ENCODE peak calls at places on chromosome 15, in four cellular contexts. H is GM12878, S is HepG2, R is K562. P is an unnamed sample.
A peak's percentile ranks its signal among the peaks of the same experiment; 100 is the strongest.

GRCh38 chr15:34154725-34155204 is 52.9 kb downstream of the PGBD4 start:
- DNase-seq in H (no peak), R (no peak), S (no peak), P (no peak)

GRCh38 chr15:32828507-32829186 is 110.8 kb downstream of the GREM1 start:
- DNase-seq in H (no peak), R (no peak), S (no peak), P (no peak)

GRCh38 chr15:40333922-40334492 is 6.7 kb downstream of the CCDC9B start:
- DNase-seq in S (no peak), R (peak; percentile 43), H (no peak), P (no peak)

GRCh38 chr15:68385671-68386586 is 46.0 kb downstream of the ITGA11 start:
- DNase-seq in S (no peak), R (no peak), H (no peak), P (no peak)

GRCh38 chr15:89400121-89400996 is 65.7 kb upstream of the POLG start:
- DNase-seq in R (no peak), S (no peak), H (no peak), P (peak; percentile 28)

GRCh38 chr15:97446138-97446537 is 514.4 kb upstream of the ARRDC4 start:
- DNase-seq in H (no peak), S (no peak), R (no peak), P (peak; percentile 49)

GRCh38 chr15:70757627-70758026 is 5.7 kb downstream of the UACA start:
- DNase-seq in H (no peak), S (no peak), R (no peak), P (no peak)

GRCh38 chr15:37682304-37682703 is 252.1 kb upstream of the TMCO5A start:
- DNase-seq in R (peak; percentile 3), H (no peak), S (peak; percentile 5), P (no peak)

GRCh38 chr15:70047386-70048195 is 50.1 kb downstream of the TLE3 start:
- DNase-seq in R (no peak), S (no peak), H (no peak), P (no peak)

GRCh38 chr15:47337836-47338235 is 379.5 kb upstream of the SEMA6D start:
- DNase-seq in S (no peak), H (no peak), R (no peak), P (no peak)

GRCh38 chr15:88637436-88637835 is 1.4 kb upstream of the ISG20 start:
- DNase-seq in S (no peak), R (no peak), H (no peak), P (no peak)

DNA sequence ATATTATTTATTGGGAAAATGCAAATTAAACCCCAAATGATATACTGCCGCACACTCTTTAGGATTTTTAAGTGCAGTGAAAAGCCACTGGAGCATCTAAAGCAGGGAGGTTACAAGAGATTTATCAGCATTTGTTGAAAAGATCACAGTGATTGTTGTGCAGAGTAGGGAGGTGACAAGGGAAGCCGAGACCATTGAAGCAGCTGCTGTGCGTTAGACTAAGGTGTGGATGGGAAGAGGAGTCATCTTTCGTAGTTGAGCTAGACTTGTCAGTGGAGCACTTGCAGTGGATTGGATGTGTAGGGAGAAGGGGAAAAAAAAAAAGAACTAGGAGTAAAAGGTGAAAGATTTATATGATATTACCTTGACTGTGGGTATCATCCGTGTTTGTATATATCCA is 854.6 kb downstream of the NTRK3 start:
- DNase-seq in R (no peak), H (no peak), S (no peak), P (no peak)
- TF ChIP-seq FOXK2 in R (no peak), H (no peak), S (no peak), P (no peak)

GRCh38 chr15:85399627-85400026 is 19.2 kb downstream of the AKAP13 start:
- DNase-seq in S (no peak), H (no peak), R (no peak), P (no peak)

GRCh38 chr15:85397151-85397550 is 16.7 kb downstream of the AKAP13 start:
- DNase-seq in H (no peak), R (no peak), S (no peak), P (no peak)

GRCh38 chr15:85396554-85396953 is 16.2 kb downstream of the AKAP13 start:
- DNase-seq in H (no peak), R (no peak), S (no peak), P (no peak)

GRCh38 chr15:85398822-85399221 is 18.4 kb downstream of the AKAP13 start:
- DNase-seq in S (no peak), H (no peak), R (no peak), P (no peak)

GRCh38 chr15:85397926-85398325 is 17.5 kb downstream of the AKAP13 start:
- DNase-seq in R (no peak), S (no peak), H (no peak), P (no peak)
- TF ChIP-seq FOXM1 in R (no peak), S (no peak), H (no peak), P (no peak)

GRCh38 chr15:82062479-82062878 is 16.7 kb upstream of the MEX3B start:
- DNase-seq in R (no peak), S (no peak), H (no peak), P (no peak)

GRCh38 chr15:82060817-82061216 is 15.0 kb upstream of the MEX3B start:
- DNase-seq in S (no peak), H (no peak), R (no peak), P (no peak)

GRCh38 chr15:82058026-82058425 is 12.2 kb upstream of the MEX3B start:
- DNase-seq in H (no peak), S (no peak), R (no peak), P (no peak)

GRCh38 chr15:82056900-82057825 is 11.3 kb upstream of the MEX3B start:
- DNase-seq in R (no peak), S (no peak), H (no peak), P (no peak)

DNA sequence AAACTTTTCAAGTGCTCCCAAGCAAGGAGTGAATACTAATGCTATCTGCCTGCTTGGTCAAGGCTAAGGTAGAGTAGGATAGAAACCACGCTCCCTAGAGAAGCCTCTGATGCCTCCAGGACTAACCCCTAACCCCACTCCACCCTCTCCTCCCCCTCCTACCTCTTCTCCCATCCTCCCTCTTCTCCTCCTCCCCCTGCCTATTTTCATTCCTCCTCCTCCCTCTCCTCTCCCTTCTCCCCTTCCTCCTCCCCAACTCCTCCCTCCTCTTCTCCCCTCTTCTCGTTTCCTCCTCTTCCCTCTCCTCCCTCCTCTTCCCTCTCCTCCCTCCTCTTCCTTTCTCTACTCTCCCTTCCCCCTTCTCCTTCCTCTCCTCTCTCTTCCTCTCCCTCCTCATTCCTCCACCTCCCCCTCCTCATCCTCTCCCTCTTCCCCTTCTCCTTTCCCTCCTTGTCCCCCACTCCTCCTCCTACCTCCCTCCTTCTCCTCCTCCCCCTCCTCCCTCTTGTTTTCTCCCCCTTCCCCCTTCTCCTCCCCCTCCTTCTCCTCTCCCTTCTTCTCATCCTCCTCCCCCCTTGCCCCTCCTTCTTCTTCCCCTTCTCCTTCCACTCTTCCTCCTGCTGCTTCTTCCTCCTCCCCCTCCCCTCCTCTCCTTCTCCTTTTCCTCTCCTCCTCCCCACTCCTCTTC is 12.8 kb upstream of the MEX3B start:
- DNase-seq in S (no peak), R (no peak), H (no peak), P (no peak)
- TF ChIP-seq FOXK2 in S (no peak), R (no peak), H (no peak), P (no peak)

GRCh38 chr15:81341351-81341750 is 17.4 kb upstream of the STARD5 start:
- DNase-seq in S (no peak), R (no peak), H (no peak), P (no peak)
- TF ChIP-seq FOXM1 in S (no peak), R (no peak), H (no peak), P (no peak)

GRCh38 chr15:73851679-73852078 is 21.7 kb upstream of the TBC1D21 start:
- DNase-seq in S (peak; percentile 25), R (peak; percentile 46), H (no peak), P (peak; percentile 56)
- TF ChIP-seq FOXK2 in S (no peak), R (no peak), H (no peak), P (no peak)

DNA sequence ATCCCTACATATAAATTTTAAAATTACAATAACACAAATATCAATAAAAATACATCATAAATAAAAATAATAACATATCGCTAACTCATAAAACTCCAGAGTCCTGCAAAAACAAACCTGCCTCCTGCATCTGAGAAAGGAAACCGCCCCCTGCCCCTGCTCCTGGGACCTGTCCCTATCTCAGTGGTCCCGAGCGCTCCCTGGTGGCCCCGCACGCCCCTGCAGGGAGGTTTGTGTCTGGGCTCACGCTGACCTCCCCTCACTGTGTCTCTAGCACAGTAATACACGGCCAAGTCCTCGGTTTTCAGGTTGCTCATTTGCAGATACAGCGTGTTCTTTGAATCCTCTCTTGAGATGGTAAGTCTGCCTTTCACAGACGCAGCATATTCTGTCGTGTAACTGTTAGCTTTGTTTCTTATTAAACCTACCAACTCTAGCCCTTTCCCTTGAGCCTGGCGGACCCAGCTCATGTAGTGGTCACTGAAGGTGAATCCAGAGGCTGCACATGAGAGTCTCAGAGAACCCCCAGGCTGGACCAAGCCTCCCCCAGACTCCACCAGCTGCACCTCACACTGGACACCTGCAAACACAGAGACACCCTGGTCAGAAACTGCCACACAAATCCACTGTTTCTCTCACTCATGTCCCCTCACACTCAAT is 554.1 kb downstream of the GOLGA6L6 start:
- DNase-seq in H (no peak), R (peak; percentile 52), S (peak; percentile 15), P (peak; percentile 6)
- TF ChIP-seq FOXM1 in H (no peak), R (no peak), S (no peak), P (no peak)

DNA sequence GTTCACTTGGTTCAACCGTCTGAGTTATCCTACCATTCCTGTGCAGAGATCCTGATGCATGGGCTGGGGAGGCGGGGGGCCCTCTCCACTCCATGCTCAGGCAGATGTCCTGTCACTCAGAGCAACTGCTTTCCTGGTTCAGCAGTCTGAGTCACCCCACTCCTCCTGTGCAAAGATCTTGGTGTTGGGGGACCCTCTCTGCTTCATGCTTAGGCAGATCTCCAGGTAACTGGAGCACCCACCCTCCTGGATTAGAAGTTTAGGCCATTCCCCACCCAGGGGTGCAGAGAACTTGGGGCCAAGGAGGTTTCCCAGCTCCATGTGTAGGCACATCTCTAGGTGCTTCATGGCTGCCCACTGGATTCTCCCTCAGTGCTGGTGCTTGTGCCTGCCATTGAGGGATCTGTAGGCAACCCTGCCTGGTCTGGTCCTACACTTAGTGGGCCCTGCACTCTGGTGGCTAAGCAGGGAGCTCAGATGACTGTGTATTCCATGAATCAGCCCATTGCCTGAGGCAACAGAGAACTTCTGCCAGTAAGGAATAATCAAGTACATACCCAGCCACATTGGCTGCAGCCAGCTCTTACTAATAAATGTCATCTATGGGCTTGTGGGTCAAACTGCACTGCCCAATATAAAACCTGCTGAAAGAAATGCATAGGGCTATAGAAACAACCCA is 465.4 kb upstream of the THBS1 start:
- DNase-seq in S (no peak), H (no peak), R (no peak), P (no peak)
- TF ChIP-seq FOXK2 in S (no peak), H (no peak), R (no peak), P (no peak)